ENCODE peak calls at places on chromosomes 7 and 10, in five cellular contexts. X is MV-4-11, H is foreskin fibroblast, E is neural progenitor cell, Y is choroid plexus epithelial cell. T is an unnamed sample.

GRCh38 chr10:47024399-47025252 is 113.4 kb downstream of the PTPN20 start:
- DNase-seq in E (peak), X (peak), H (peak), Y (peak), T (peak)

GRCh38 chr10:5556576-5556975 is 31.8 kb downstream of the CALML3 start:
- DNase-seq in X (no peak), H (no peak), E (no peak), Y (no peak), T (no peak)

GRCh38 chr7:126398285-126398684 is 854.5 kb downstream of the GRM8 start:
- DNase-seq in H (no peak), E (no peak), Y (no peak), X (no peak), T (no peak)

GRCh38 chr7:92149736-92150239 is 15.5 kb upstream of the CYP51A1 start:
- DNase-seq in E (no peak), H (no peak), Y (no peak), X (no peak), T (no peak)

GRCh38 chr10:45558406-45558805 is 114.2 kb downstream of the ZFAND4 start:
- DNase-seq in X (no peak), E (no peak), Y (no peak), H (no peak), T (no peak)

GRCh38 chr10:13515467-13515866 is 13.3 kb downstream of the BEND7 start:
- DNase-seq in X (no peak), E (peak), H (no peak), Y (no peak), T (no peak)

GRCh38 chr7:31991846-31992245 is 78.4 kb downstream of the PDE1C start:
- DNase-seq in Y (no peak), E (no peak), X (no peak), H (no peak), T (peak)

GRCh38 chr7:111429781-111430180 is 132.5 kb downstream of the IMMP2L start:
- DNase-seq in H (peak), Y (peak), E (no peak), X (peak), T (peak)

GRCh38 chr7:139720705-139721231 is 57.0 kb downstream of the HIPK2 start:
- DNase-seq in Y (peak), H (peak), X (no peak), E (no peak), T (peak)

GRCh38 chr10:112956631-112957350 is 6.7 kb downstream of the TCF7L2 start:
- DNase-seq in Y (no peak), E (peak), X (no peak), H (no peak), T (no peak)

GRCh38 chr7:47403341-47403866 is 178.5 kb downstream of the TNS3 start:
- DNase-seq in E (no peak), X (no peak), Y (peak), H (no peak), T (no peak)

GRCh38 chr10:124467165-124467564 is 5.5 kb downstream of the LHPP start:
- DNase-seq in Y (no peak), X (no peak), H (no peak), E (no peak), T (no peak)

GRCh38 chr10:96648297-96648696 is 61.5 kb upstream of the TM9SF3 start:
- DNase-seq in H (no peak), E (no peak), X (no peak), Y (no peak), T (no peak)

GRCh38 chr10:52652431-52653220 is 120.0 kb downstream of the MBL2 start:
- DNase-seq in E (no peak), X (no peak), Y (no peak), H (peak), T (no peak)

GRCh38 chr10:69650589-69651261 is 20.7 kb downstream of the FAM241B start:
- DNase-seq in E (no peak), Y (no peak), X (no peak), H (no peak), T (no peak)

GRCh38 chr7:43593010-43593409 is 10.1 kb downstream of the STK17A start:
- DNase-seq in H (no peak), E (no peak), X (no peak), Y (no peak), T (no peak)

GRCh38 chr10:112950714-112951348 is 784 bp downstream of the TCF7L2 start:
- DNase-seq in Y (peak), X (peak), H (peak), E (peak), T (peak)

GRCh38 chr7:159112136-159113011 is 32.3 kb downstream of the VIPR2 start:
- DNase-seq in H (no peak), E (no peak), X (no peak), Y (no peak), T (no peak)

GRCh38 chr10:119680668-119681070 is 29.5 kb downstream of the BAG3 start:
- DNase-seq in Y (no peak), E (no peak), X (no peak), H (peak), T (peak)

GRCh38 chr7:143352506-143353130 is 9.9 kb downstream of the FAM131B start:
- DNase-seq in E (peak), H (no peak), X (peak), Y (no peak), T (no peak)

GRCh38 chr7:22728416-22729029 is 1.5 kb downstream of the IL6 start:
- DNase-seq in X (peak), H (peak), Y (peak), E (peak), T (peak)

GRCh38 chr7:127809285-127809702 is 157.3 kb downstream of the SND1 start:
- DNase-seq in X (peak), E (peak), H (peak), Y (peak), T (peak)

GRCh38 chr7:38177621-38178003 is 433 bp upstream of the STARD3NL start:
- DNase-seq in X (no peak), Y (no peak), H (no peak), E (no peak), T (no peak)

GRCh38 chr10:73584737-73585136 is 6.4 kb downstream of the USP54 start:
- DNase-seq in H (peak), E (no peak), Y (peak), X (peak), T (peak)